ENCODE peak calls at places on chromosome X, in four cellular contexts. Q is mucosa of descending colon, O is lung, B is suprapubic skin. P is an unnamed sample.

GRCh38 chrX:106898462-106898861 is 4.7 kb downstream of the RIPPLY1 start:
- DNase-seq in O (no peak), B (no peak), Q (peak; percentile 16), P (peak; percentile 42)

GRCh38 chrX:39725114-39725513 is 372.6 kb downstream of the BCOR start:
- DNase-seq in B (no peak), O (no peak), Q (peak; percentile 31), P (no peak)

GRCh38 chrX:19747672-19748610 is 139.5 kb downstream of the SH3KBP1 start:
- DNase-seq in Q (peak; percentile 31), B (no peak), O (no peak), P (peak; percentile 94)

GRCh38 chrX:51837451-51837850 is 56.0 kb upstream of the MAGED1 start:
- DNase-seq in O (no peak), B (no peak), Q (no peak), P (no peak)

GRCh38 chrX:154411981-154412340 is 622 bp downstream of the TAFAZZIN start:
- DNase-seq in B (no peak), Q (peak; percentile 81), O (peak; percentile 64), P (no peak)

GRCh38 chrX:19883878-19884277 is 3.5 kb downstream of the SH3KBP1 start:
- DNase-seq in O (no peak), Q (no peak), B (no peak), P (no peak)

GRCh38 chrX:323721-324628 is 5.4 kb upstream of the GTPBP6 start:
- DNase-seq in B (peak; percentile 67), Q (peak; percentile 59), O (no peak), P (peak; percentile 68)

GRCh38 chrX:100994352-100995281 is 25.1 kb downstream of the ARL13A start:
- DNase-seq in B (no peak), O (no peak), Q (peak; percentile 4), P (no peak)

GRCh38 chrX:20571611-20572010 is 304.9 kb upstream of the RPS6KA3 start:
- DNase-seq in B (no peak), O (no peak), Q (no peak), P (no peak)

GRCh38 chrX:44637282-44637681 is 94.6 kb upstream of the FUNDC1 start:
- DNase-seq in O (no peak), B (no peak), Q (no peak), P (no peak)

GRCh38 chrX:140817943-140818342 is 108.4 kb downstream of the LINC00632 start:
- DNase-seq in O (no peak), Q (no peak), B (no peak), P (peak; percentile 48)

GRCh38 chrX:45847966-45848365 is 647.3 kb upstream of the DIPK2B start:
- DNase-seq in Q (no peak), B (no peak), O (no peak), P (no peak)

GRCh38 chrX:9844936-9845573 is 58.8 kb downstream of the SHROOM2 start:
- DNase-seq in B (no peak), Q (no peak), O (no peak), P (no peak)

GRCh38 chrX:78092296-78092695 is 11.8 kb upstream of the PGK1 start:
- DNase-seq in B (no peak), Q (no peak), O (no peak), P (no peak)

GRCh38 chrX:15418707-15419181 is 34.5 kb upstream of the VEGFD start:
- DNase-seq in O (no peak), Q (no peak), B (no peak), P (no peak)

GRCh38 chrX:40539214-40540142 is 41.3 kb upstream of the ATP6AP2 start:
- DNase-seq in Q (peak; percentile 43), B (peak; percentile 78), O (peak; percentile 59), P (peak; percentile 74)

GRCh38 chrX:13067842-13068241 is 23.4 kb upstream of the FAM9C start:
- DNase-seq in B (no peak), O (no peak), Q (no peak), P (no peak)

GRCh38 chrX:115364625-115365024 is 75.1 kb downstream of the LUZP4 start:
- DNase-seq in B (no peak), O (no peak), Q (no peak), P (no peak)

GRCh38 chrX:23756165-23756564 is 13.1 kb upstream of the ACOT9 start:
- DNase-seq in Q (peak; percentile 78), O (peak; percentile 62), B (no peak), P (peak; percentile 46)

GRCh38 chrX:138986235-138986634 is 274.7 kb upstream of the FGF13 start:
- DNase-seq in O (no peak), B (no peak), Q (no peak), P (no peak)

GRCh38 chrX:66042307-66043077 is 2.6 kb upstream of the VSIG4 start:
- DNase-seq in O (no peak), Q (no peak), B (no peak), P (no peak)

GRCh38 chrX:275967-276587 is 5.1 kb upstream of the PLCXD1 start:
- DNase-seq in O (peak; percentile 80), Q (peak; percentile 85), B (peak; percentile 91), P (no peak)

GRCh38 chrX:9688833-9689232 is 76.8 kb downstream of the GPR143 start:
- DNase-seq in B (no peak), O (no peak), Q (no peak), P (no peak)

GRCh38 chrX:12771445-12772069 is 19.7 kb upstream of the PRPS2 start:
- DNase-seq in B (no peak), O (peak; percentile 32), Q (peak; percentile 64), P (peak; percentile 63)

GRCh38 chrX:153924149-153924861 is 1.8 kb downstream of the ARHGAP4 start:
- DNase-seq in B (no peak), Q (peak; percentile 37), O (no peak), P (no peak)

GRCh38 chrX:9911479-9911878 is 55.7 kb upstream of the CLDN34 start:
- DNase-seq in Q (no peak), O (peak; percentile 35), B (no peak), P (no peak)

GRCh38 chrX:39905475-39905889 is 192.3 kb downstream of the BCOR start:
- DNase-seq in Q (peak; percentile 60), B (no peak), O (no peak), P (no peak)

GRCh38 chrX:3609800-3610199 is 103.6 kb downstream of the PRKX start:
- DNase-seq in O (no peak), B (no peak), Q (no peak), P (no peak)

GRCh38 chrX:149185087-149185486 is 320.0 kb downstream of the IDS start:
- DNase-seq in B (no peak), O (no peak), Q (no peak), P (no peak)

GRCh38 chrX:29143356-29143755 is 556.1 kb downstream of the IL1RAPL1 start:
- DNase-seq in Q (no peak), O (no peak), B (no peak), P (no peak)

GRCh38 chrX:1391370-1391706 is 575 bp downstream of the SLC25A6 start:
- DNase-seq in Q (no peak), O (no peak), B (no peak), P (no peak)

GRCh38 chrX:1389993-1390285 is 2.0 kb downstream of the SLC25A6 start:
- DNase-seq in O (no peak), Q (no peak), B (no peak), P (no peak)

GRCh38 chrX:1390621-1391369 is 1.1 kb downstream of the SLC25A6 start:
- DNase-seq in Q (no peak), O (no peak), B (peak; percentile 67), P (no peak)

GRCh38 chrX:1388651-1389050 is 3.3 kb downstream of the SLC25A6 start:
- DNase-seq in O (no peak), Q (no peak), B (no peak), P (no peak)

GRCh38 chrX:1389181-1389992 is 2.5 kb downstream of the SLC25A6 start:
- DNase-seq in O (no peak), B (no peak), Q (no peak), P (no peak)
- H3K4me3 ChIP-seq in O (no peak overlapping the region), B (no peak overlapping the region), Q (no peak overlapping the region), P (no peak overlapping the region)

DNA sequence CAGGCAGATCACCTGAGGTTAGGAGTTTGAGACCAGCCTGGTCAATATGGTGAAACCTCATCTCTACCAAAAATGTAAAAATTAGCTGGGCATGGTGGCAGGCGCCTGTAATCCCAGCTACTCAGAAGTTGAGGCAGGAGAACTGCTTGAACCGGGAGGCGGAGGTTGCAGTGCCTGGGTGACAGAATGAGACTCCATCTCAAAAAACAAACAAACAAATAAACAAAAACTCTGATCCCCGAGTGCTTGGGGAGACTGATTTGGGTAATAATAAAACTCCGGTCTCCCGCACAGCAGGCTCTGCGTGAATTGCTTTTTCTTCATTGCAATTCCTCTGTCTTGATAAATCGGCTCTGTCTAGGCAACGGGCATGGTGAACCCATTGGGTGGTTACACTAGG is 73.4 kb downstream of the HPRT1 start:
- DNase-seq in O (no peak), Q (no peak), B (no peak), P (no peak)
- H3K4me3 ChIP-seq in O (no peak overlapping the region), Q (no peak overlapping the region), B (no peak overlapping the region), P (no peak overlapping the region)

DNA sequence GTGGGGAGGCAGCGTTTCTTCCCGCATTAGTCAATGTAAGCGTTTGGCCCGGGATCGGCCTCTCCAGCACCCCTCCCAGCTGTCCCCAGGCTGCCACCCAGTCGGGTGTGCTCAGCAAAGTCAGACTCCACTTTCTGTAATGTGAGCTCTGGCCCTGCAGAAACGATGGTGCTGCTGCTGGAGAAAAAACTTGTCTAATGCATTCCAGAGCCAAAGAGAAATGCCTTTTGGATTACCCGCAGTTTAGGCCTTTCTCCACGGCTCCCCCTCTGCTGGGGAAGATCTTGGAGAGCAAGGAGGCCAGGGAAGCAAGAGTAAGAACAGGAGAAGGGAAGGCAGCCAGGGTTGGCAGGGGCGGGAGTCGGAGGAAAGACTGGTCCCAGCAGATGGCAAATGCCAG is 55.2 kb downstream of the ELF4 start:
- DNase-seq in Q (no peak), O (no peak), B (no peak), P (no peak)
- H3K4me3 ChIP-seq in Q (no peak overlapping the region), O (no peak overlapping the region), B (no peak overlapping the region), P (no peak overlapping the region)

GRCh38 chrX:118989886-118990285 is 15.5 kb downstream of the LONRF3 start:
- DNase-seq in B (no peak), O (no peak), Q (no peak), P (no peak)

GRCh38 chrX:118983513-118983912 is 9.1 kb downstream of the LONRF3 start:
- DNase-seq in B (no peak), Q (peak; percentile 52), O (no peak), P (no peak)

GRCh38 chrX:118990512-118991227 is 16.3 kb downstream of the LONRF3 start:
- DNase-seq in Q (no peak), O (no peak), B (no peak), P (no peak)

GRCh38 chrX:118988913-118989312 is 14.5 kb downstream of the LONRF3 start:
- DNase-seq in O (no peak), B (no peak), Q (no peak), P (no peak)
- H3K4me3 ChIP-seq in O (no peak overlapping the region), B (no peak overlapping the region), Q (no peak overlapping the region), P (no peak overlapping the region)

GRCh38 chrX:103356023-103356798 is at the start of gene TCEAL9:
- DNase-seq in B (no peak), O (peak; percentile 52), Q (peak; percentile 73), P (peak; percentile 39)
- H3K4me3 ChIP-seq in B (peak within 1 kb of the TSS; percentile 66), O (peak within 1 kb of the TSS; percentile 62), Q (peak within 1 kb of the TSS; percentile 38), P (peak within 1 kb of the TSS; percentile 74)

P was measured in Jurkat, Clone E6-1.